ENCODE peak calls at places on chromosomes 7 and 10, in ten cellular contexts. W, X, Z, S, Q, N, U, M, J and D are unnamed samples.
A peak's percentile ranks its signal among the peaks of the same experiment; 100 is the strongest.

GRCh38 chr10:115417585-115418265 is 324.6 kb downstream of the ATRNL1 start:
- DNase-seq in W (no peak), X (no peak), Z (no peak), S (peak; percentile 62), Q (peak; percentile 53), N (peak; percentile 21), U (peak; percentile 64), M (no peak), J (peak; percentile 72), D (no peak)

GRCh38 chr7:43105521-43106120 is 6.8 kb upstream of the HECW1 start:
- DNase-seq in W (no peak), X (no peak), Z (no peak), S (peak; percentile 57), Q (no peak), N (peak; percentile 26), U (no peak), M (no peak), J (no peak), D (no peak)

GRCh38 chr10:121580276-121581116 is 17.7 kb downstream of the FGFR2 start:
- DNase-seq in W (no peak), X (no peak), Z (no peak), S (no peak), Q (no peak), N (no peak), U (peak; percentile 80), M (no peak), J (no peak), D (no peak)

GRCh38 chr10:15433850-15434537 is 62.9 kb upstream of the FAM171A1 start:
- DNase-seq in W (no peak), X (no peak), Z (peak; percentile 15), S (peak; percentile 75), Q (peak; percentile 61), N (no peak), U (no peak), M (no peak), J (peak; percentile 60), D (no peak)

GRCh38 chr10:122161795-122162194 is 109.3 kb upstream of the BTBD16 start:
- DNase-seq in W (no peak), X (no peak), Z (no peak), S (no peak), Q (no peak), N (no peak), U (no peak), M (no peak), J (no peak), D (no peak)

GRCh38 chr10:112615269-112615668 is 168.3 kb downstream of the VTI1A start:
- DNase-seq in W (no peak), X (no peak), Z (no peak), S (no peak), Q (no peak), N (no peak), U (no peak), M (no peak), J (no peak), D (no peak)

GRCh38 chr10:92434385-92434784 is 139.5 kb downstream of the IDE start:
- DNase-seq in W (no peak), X (no peak), Z (no peak), S (no peak), Q (no peak), N (no peak), U (no peak), M (no peak), J (no peak), D (no peak)

GRCh38 chr10:103493362-103493871 is at the start of gene NEURL1:
- DNase-seq in W (no peak), X (peak; percentile 54), Z (no peak), S (peak; percentile 21), Q (no peak), N (no peak), U (peak; percentile 61), M (no peak), J (peak; percentile 27), D (no peak)